ENCODE peak calls at places on chromosomes 16 and 17, in six cellular contexts. M is prostate gland, F is choroid plexus epithelial cell, A is pancreas, Q is tibial artery, N is esophagus muscularis mucosa. K is an unnamed sample.

GRCh38 chr17:36597866-36598777 is 3.3 kb upstream of the MRM1 start:
- DNase-seq in A (no peak), M (no peak), F (no peak), Q (no peak), N (peak; percentile 75), K (no peak)

GRCh38 chr17:373616-374225 is 21.1 kb upstream of the RPH3AL start:
- DNase-seq in Q (peak; percentile 54), N (no peak), F (no peak), A (no peak), M (no peak), K (no peak)

GRCh38 chr17:48483471-48484131 is 47.2 kb downstream of the HOXB1 start:
- DNase-seq in F (peak; percentile 97), A (no peak), M (peak; percentile 15), N (no peak), Q (no peak), K (peak; percentile 83)

GRCh38 chr17:39636587-39636926 is 387 bp upstream of the STARD3 start:
- DNase-seq in Q (no peak), A (no peak), M (no peak), N (no peak), F (no peak), K (no peak)

GRCh38 chr16:53756329-53756996 is 52.5 kb downstream of the FTO start:
- DNase-seq in M (no peak), N (no peak), Q (no peak), F (peak; percentile 46), A (no peak), K (peak; percentile 30)

GRCh38 chr17:41651625-41652460 is 27.5 kb upstream of the KRT17 start:
- DNase-seq in N (no peak), A (peak; percentile 76), M (peak; percentile 92), F (no peak), Q (no peak), K (no peak)

GRCh38 chr17:76772842-76773521 is 35.1 kb downstream of the MFSD11 start:
- DNase-seq in A (no peak), M (no peak), N (no peak), Q (no peak), F (peak; percentile 71), K (peak; percentile 70)

GRCh38 chr16:53042235-53042645 is 10.5 kb downstream of the CHD9NB start:
- DNase-seq in M (no peak), N (no peak), F (no peak), A (no peak), Q (no peak), K (no peak)

GRCh38 chr17:82699551-82699950 is 1.1 kb upstream of the RAB40B start:
- DNase-seq in N (no peak), F (no peak), Q (no peak), A (no peak), M (no peak), K (no peak)

GRCh38 chr16:59574296-59574695 is 840.2 kb upstream of the GOT2 start:
- DNase-seq in A (no peak), F (no peak), N (no peak), M (no peak), Q (no peak), K (no peak)

GRCh38 chr17:65783845-65784334 is 222.4 kb upstream of the AXIN2 start:
- DNase-seq in M (peak; percentile 45), Q (no peak), A (no peak), N (no peak), F (peak; percentile 94), K (peak; percentile 95)

GRCh38 chr16:73048292-73049050 is 543 bp upstream of the ZFHX3 start:
- DNase-seq in A (peak; percentile 44), Q (peak; percentile 73), M (peak; percentile 80), N (no peak), F (no peak), K (peak; percentile 29)

GRCh38 chr17:62819511-62820221 is 11.6 kb upstream of the MARCHF10 start:
- DNase-seq in M (peak; percentile 85), A (peak; percentile 49), Q (peak; percentile 74), F (peak; percentile 99), N (peak; percentile 94), K (peak; percentile 96)

GRCh38 chr16:23863511-23864422 is 28.0 kb downstream of the PRKCB start:
- DNase-seq in Q (no peak), F (no peak), N (no peak), A (no peak), M (no peak), K (no peak)

GRCh38 chr17:51391992-51392654 is 131.8 kb downstream of the UTP18 start:
- DNase-seq in M (no peak), F (no peak), N (no peak), Q (no peak), A (no peak), K (no peak)

GRCh38 chr17:42517516-42517915 is 18.5 kb upstream of the NAGLU start:
- DNase-seq in A (no peak), M (peak; percentile 77), Q (peak; percentile 91), N (peak; percentile 98), F (peak; percentile 91), K (peak; percentile 97)

GRCh38 chr17:78870621-78871020 is 30.0 kb upstream of the USP36 start:
- DNase-seq in M (no peak), A (no peak), F (no peak), Q (no peak), N (no peak), K (no peak)

GRCh38 chr17:53668854-53669253 is 153.9 kb upstream of the KIF2B start:
- DNase-seq in N (no peak), M (no peak), Q (no peak), F (no peak), A (no peak), K (no peak)

GRCh38 chr16:77223184-77223583 is 24.0 kb downstream of the SYCE1L start:
- DNase-seq in A (no peak), Q (no peak), F (no peak), N (no peak), M (no peak), K (no peak)

GRCh38 chr17:12730421-12730820 is 58.9 kb upstream of the ARHGAP44 start:
- DNase-seq in Q (no peak), A (no peak), M (no peak), N (peak; percentile 12), F (no peak), K (peak; percentile 25)

GRCh38 chr17:7173687-7174602 is 5.2 kb downstream of the ASGR1 start:
- DNase-seq in Q (peak; percentile 63), M (peak; percentile 47), A (peak; percentile 26), N (no peak), F (peak; percentile 72), K (no peak)

GRCh38 chr17:44184212-44184810 is 2.5 kb upstream of the TMUB2 start:
- DNase-seq in N (no peak), F (no peak), M (no peak), A (no peak), Q (no peak), K (no peak)

GRCh38 chr17:69592692-69593350 is 178.3 kb downstream of the MAP2K6 start:
- DNase-seq in N (no peak), M (no peak), A (no peak), Q (no peak), F (peak; percentile 89), K (peak; percentile 82)

GRCh38 chr16:11198817-11199216 is 57.2 kb downstream of the SOCS1 start:
- DNase-seq in F (no peak), N (no peak), M (no peak), Q (no peak), A (no peak), K (no peak)

GRCh38 chr17:5793899-5794298 is 209.6 kb upstream of the NLRP1 start:
- DNase-seq in F (peak; percentile 54), M (no peak), Q (no peak), A (no peak), N (no peak), K (peak; percentile 57)
- TF ChIP-seq CTCF in F (peak; percentile 68), M (no peak), Q (no peak), A (no peak), N (no peak), K (peak; percentile 42)

DNA sequence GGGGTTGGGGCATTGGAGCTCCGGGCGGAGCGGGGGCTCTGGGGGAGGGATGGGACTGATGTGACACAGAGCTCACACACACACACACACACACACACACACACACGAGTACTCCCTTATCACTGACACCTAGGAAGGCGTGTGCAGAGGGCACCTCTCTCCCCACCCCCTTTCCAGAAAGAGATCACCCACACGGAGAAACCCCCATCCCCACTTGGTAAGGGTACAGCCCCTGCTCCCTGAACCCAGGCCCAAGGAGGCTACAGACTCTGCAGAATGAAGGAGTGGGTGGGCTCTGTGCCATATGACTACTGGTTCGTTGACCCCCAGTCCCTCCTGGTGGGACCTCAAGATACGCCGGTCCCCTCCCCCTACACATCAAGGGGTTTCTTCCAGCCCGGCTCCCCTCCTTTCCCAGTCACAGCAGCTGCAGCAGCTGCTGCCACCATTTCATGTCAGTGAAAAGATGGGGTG is 8.7 kb upstream of the ARHGAP23 start:
- DNase-seq in N (no peak), A (no peak), F (no peak), M (no peak), Q (no peak), K (no peak)
- H3K4me3 ChIP-seq in N (peak overlapping the region; percentile 63), A (peak overlapping the region; percentile 36), F (no peak overlapping the region), M (peak overlapping the region; percentile 37), Q (peak overlapping the region; percentile 50), K (no peak overlapping the region)

GRCh38 chr17:17220529-17220928 is 14.4 kb upstream of the PLD6 start:
- DNase-seq in F (no peak), M (no peak), N (no peak), Q (no peak), A (no peak), K (no peak)
- TF ChIP-seq CTCF in F (no peak), M (no peak), N (no peak), Q (no peak), A (no peak), K (no peak)

GRCh38 chr16:27485811-27486210 is 63.9 kb downstream of the GTF3C1 start:
- DNase-seq in N (no peak), M (no peak), F (no peak), A (no peak), Q (no peak), K (no peak)
- H3K4me3 ChIP-seq in N (no peak overlapping the region), M (no peak overlapping the region), F (no peak overlapping the region), A (no peak overlapping the region), Q (no peak overlapping the region), K (no peak overlapping the region)

GRCh38 chr16:27080870-27081269 is 14.1 kb downstream of the C16orf82 start:
- DNase-seq in M (no peak), Q (no peak), N (no peak), A (no peak), F (peak; percentile 39), K (peak; percentile 5)
- TF ChIP-seq CTCF in M (no peak), Q (peak; percentile 14), N (no peak), A (no peak), F (peak; percentile 69), K (peak; percentile 46)

GRCh38 chr16:89071686-89072182 is 21.9 kb upstream of the ACSF3 start:
- DNase-seq in Q (no peak), F (no peak), M (no peak), A (no peak), N (no peak), K (no peak)
- H3K4me3 ChIP-seq in Q (no peak overlapping the region), F (no peak overlapping the region), M (no peak overlapping the region), A (no peak overlapping the region), N (no peak overlapping the region), K (no peak overlapping the region)

GRCh38 chr17:64354824-64355535 is 35.7 kb downstream of the PECAM1 start:
- DNase-seq in A (no peak), N (no peak), Q (no peak), F (peak; percentile 71), M (no peak), K (peak; percentile 91)
- TF ChIP-seq CTCF in A (no peak), N (no peak), Q (no peak), F (no peak), M (no peak), K (no peak)

K was measured in cardiac fibroblast.